ENCODE peak calls at places on chromosomes 1 and 21, in four cellular contexts. C, P, V and A are unnamed samples.

GRCh38 chr1:203299180-203299579 is 6.1 kb upstream of the BTG2 start:
- DNase-seq in P (no peak), V (no peak), C (no peak), A (no peak)

GRCh38 chr1:2644171-2644570 is 11.4 kb upstream of the MMEL1 start:
- DNase-seq in P (no peak), V (no peak), C (no peak), A (no peak)

GRCh38 chr1:54111624-54112023 is 41.2 kb downstream of the CDCP2 start:
- DNase-seq in V (no peak), C (no peak), P (no peak), A (no peak)

GRCh38 chr1:67274623-67275325 is 32.9 kb upstream of the IL12RB2 start:
- DNase-seq in C (no peak), P (no peak), V (no peak), A (no peak)

GRCh38 chr1:101220906-101221305 is 15.9 kb upstream of the S1PR1 start:
- DNase-seq in V (no peak), P (no peak), C (no peak), A (no peak)

GRCh38 chr1:111605553-111605952 is 14.0 kb upstream of the RAP1A start:
- DNase-seq in P (no peak), C (no peak), V (no peak), A (no peak)

GRCh38 chr1:184289825-184290550 is 96.8 kb upstream of the C1orf21 start:
- DNase-seq in P (no peak), V (no peak), C (no peak), A (no peak)

GRCh38 chr1:100896481-100896982 is 642 bp downstream of the SLC30A7 start:
- DNase-seq in P (peak; percentile 32), C (peak; percentile 52), V (peak; percentile 67), A (peak; percentile 39)

GRCh38 chr1:145985502-145986439 is 10.6 kb downstream of the TXNIP start:
- DNase-seq in C (no peak), V (no peak), P (no peak), A (peak; percentile 78)

GRCh38 chr1:219954052-219954451 is 25.7 kb upstream of the SLC30A10 start:
- DNase-seq in P (no peak), V (no peak), C (no peak), A (no peak)

GRCh38 chr1:151831256-151831591 is 378 bp downstream of the RORC start:
- DNase-seq in C (no peak), V (no peak), P (no peak), A (no peak)

GRCh38 chr1:237671935-237672334 is 218.8 kb downstream of the ZP4 start:
- DNase-seq in V (no peak), P (no peak), C (no peak), A (no peak)

GRCh38 chr21:45634511-45635183 is 8.9 kb upstream of the PCBP3 start:
- DNase-seq in P (no peak), C (no peak), V (no peak), A (no peak)

GRCh38 chr1:210246447-210246846 is 13.9 kb downstream of the SERTAD4 start:
- DNase-seq in P (no peak), V (no peak), C (no peak), A (no peak)

GRCh38 chr1:197884173-197884572 is 18.3 kb upstream of the C1orf53 start:
- DNase-seq in C (no peak), P (no peak), V (no peak), A (no peak)

GRCh38 chr1:204894031-204894430 is 23.4 kb downstream of the NFASC start:
- DNase-seq in C (no peak), P (no peak), V (no peak), A (no peak)

GRCh38 chr1:65395887-65396612 is 24.4 kb upstream of the LEPR start:
- DNase-seq in V (no peak), P (no peak), C (no peak), A (no peak)

GRCh38 chr1:24998554-24999245 is 68.6 kb upstream of the RUNX3 start:
- DNase-seq in P (no peak), V (no peak), C (no peak), A (no peak)

GRCh38 chr21:45343891-45344290 is 56.2 kb upstream of the POFUT2 start:
- DNase-seq in V (no peak), P (no peak), C (no peak), A (no peak)

GRCh38 chr21:35179990-35180557 is 131.0 kb upstream of the RUNX1 start:
- DNase-seq in V (no peak), P (peak; percentile 20), C (no peak), A (no peak)

GRCh38 chr1:117634631-117635030 is 28.8 kb downstream of the TENT5C start:
- DNase-seq in C (no peak), V (no peak), P (no peak), A (no peak)

GRCh38 chr1:6460349-6461236 is 5.4 kb downstream of the TNFRSF25 start:
- DNase-seq in C (peak; percentile 94), V (no peak), P (peak; percentile 99), A (no peak)

GRCh38 chr1:207396360-207396759 is 57.8 kb upstream of the CR2 start:
- DNase-seq in C (no peak), P (peak; percentile 85), V (no peak), A (no peak)

GRCh38 chr1:234874291-234875288 is 254.0 kb downstream of the TOMM20 start:
- DNase-seq in C (no peak), P (no peak), V (no peak), A (peak; percentile 69)

GRCh38 chr1:30159015-30159414 is 564.4 kb downstream of the MATN1 start:
- DNase-seq in P (no peak), V (no peak), C (no peak), A (no peak)

GRCh38 chr21:15278851-15279250 is 214.1 kb upstream of the NRIP1 start:
- DNase-seq in P (no peak), V (no peak), C (no peak), A (no peak)

GRCh38 chr1:231603598-231604275 is 22.9 kb upstream of the DISC1 start:
- DNase-seq in V (no peak), P (peak; percentile 21), C (peak; percentile 20), A (peak; percentile 67)

GRCh38 chr1:18015719-18016118 is 91.9 kb upstream of the IGSF21 start:
- DNase-seq in P (no peak), V (no peak), C (no peak), A (no peak)

GRCh38 chr1:201295861-201296260 is 12.6 kb downstream of the PKP1 start:
- DNase-seq in C (no peak), P (no peak), V (no peak), A (no peak)